ENCODE peak calls at places on chromosomes 7 and 10, in seven cellular contexts. R is CD8-positive, alpha-beta T cell; T is NCI-H510A treated with DMSO at 0.1 percent for 48 hours; A is GF-D8; Q is prostate gland; L is ascending aorta; D is stimulated activated CD8-positive, alpha-beta memory T cell treated with anti-CD3 and anti-CD28 coated beads, Interleukin-2, amount 100 ng/mL, for 48 hours. Y is an unnamed sample.

GRCh38 chr10:88565072-88565471 is 18.0 kb downstream of the RNLS start:
- DNase-seq in A (no peak), T (peak; percentile 5), L (no peak), D (no peak), Q (no peak), R (no peak), Y (no peak)

GRCh38 chr7:114879554-114879953 is 42.3 kb upstream of the MDFIC start:
- DNase-seq in Q (no peak), L (no peak), A (no peak), D (no peak), R (no peak), T (no peak), Y (no peak)

GRCh38 chr10:132162021-132162531 is 24.7 kb upstream of the DPYSL4 start:
- DNase-seq in R (no peak), A (no peak), T (peak; percentile 15), Q (no peak), L (no peak), D (no peak), Y (no peak)

GRCh38 chr7:42493436-42494198 is 256.6 kb upstream of the GLI3 start:
- DNase-seq in Q (peak; percentile 69), R (no peak), A (no peak), T (no peak), D (peak; percentile 1), L (no peak), Y (peak; percentile 10)

GRCh38 chr7:86928308-86928707 is 131.1 kb downstream of the ELAPOR2 start:
- DNase-seq in L (no peak), Q (no peak), T (no peak), R (no peak), A (no peak), D (no peak), Y (no peak)

GRCh38 chr7:1121886-1122831 is 34.2 kb downstream of the GPER1 start:
- DNase-seq in R (no peak), Q (no peak), L (no peak), D (no peak), A (no peak), T (no peak), Y (no peak)

GRCh38 chr10:130998046-130998435 is 313.5 kb downstream of the TCERG1L start:
- DNase-seq in A (no peak), L (no peak), T (no peak), R (no peak), Q (no peak), D (no peak), Y (no peak)

GRCh38 chr10:34254596-34254995 is 560.5 kb downstream of the PARD3 start:
- DNase-seq in Q (no peak), R (no peak), T (no peak), A (no peak), D (no peak), L (no peak), Y (no peak)